ENCODE peak calls at places on chromosomes 13 and 19, in four cellular contexts. Z is endothelial cell of umbilical vein, Q is PC-3, G is heart left ventricle. O is an unnamed sample. For H3K4me1, the result is how much of the 10 kb centered on the place peaks cover.

GRCh38 chr13:108961542-108962125 is 332.2 kb downstream of the MYO16 start:
- DNase-seq in Z (peak), Q (peak), G (no peak), O (peak)

GRCh38 chr19:46193678-46194077 is 35.9 kb upstream of the IGFL1 start:
- DNase-seq in Z (no peak), Q (no peak), G (no peak), O (no peak)

GRCh38 chr13:95404141-95404882 is 103.1 kb upstream of the ABCC4 start:
- DNase-seq in Z (peak), Q (peak), G (peak), O (peak)

GRCh38 chr13:98285852-98286594 is 109.0 kb upstream of the RNF113B start:
- DNase-seq in Z (no peak), Q (no peak), G (no peak), O (no peak)

GRCh38 chr13:38636756-38637155 is 50.1 kb upstream of the FREM2 start:
- DNase-seq in Z (no peak), Q (no peak), G (no peak), O (no peak)

GRCh38 chr19:5897189-5897969 is 6.2 kb downstream of the NDUFA11 start:
- DNase-seq in Z (no peak), Q (no peak), G (no peak), O (no peak)

GRCh38 chr13:102569488-102569887 is 27.3 kb upstream of the TPP2 start:
- DNase-seq in Z (no peak), Q (no peak), G (no peak), O (no peak)

GRCh38 chr13:50592412-50593145 is 250.9 kb downstream of the DLEU7 start:
- DNase-seq in Z (peak), Q (peak), G (no peak), O (peak)

GRCh38 chr13:34412295-34412694 is 529.8 kb upstream of the NBEA start:
- DNase-seq in Z (no peak), Q (peak), G (no peak), O (no peak)

GRCh38 chr13:51313619-51314018 is 25.9 kb upstream of the SERPINE3 start:
- DNase-seq in Z (no peak), Q (no peak), G (no peak), O (no peak)

GRCh38 chr19:16166417-16166816 is 6.9 kb downstream of the CIB3 start:
- DNase-seq in Z (no peak), Q (no peak), G (no peak), O (no peak)

GRCh38 chr19:46271488-46272197 is 25.2 kb upstream of the HIF3A start:
- DNase-seq in Z (peak), Q (peak), G (no peak), O (peak)

GRCh38 chr19:47241919-47242644 is 11.1 kb upstream of the BBC3 start:
- DNase-seq in Z (no peak), Q (no peak), G (no peak), O (no peak)

GRCh38 chr19:1135454-1135853 is 31.7 kb downstream of the GPX4 start:
- DNase-seq in Z (no peak), Q (no peak), G (no peak), O (no peak)

GRCh38 chr13:90416519-90416918 is 931.0 kb upstream of the MIR17HG start:
- DNase-seq in Z (peak), Q (peak), G (no peak), O (peak)

GRCh38 chr13:46633416-46633815 is 80.4 kb downstream of the LRCH1 start:
- DNase-seq in Z (no peak), Q (peak), G (no peak), O (peak)

GRCh38 chr13:28329395-28330158 is 165.4 kb downstream of the FLT1 start:
- DNase-seq in Z (peak), Q (peak), G (no peak), O (no peak)

GRCh38 chr13:23506071-23506820 is 64.0 kb upstream of the TNFRSF19 start:
- DNase-seq in Z (no peak), Q (no peak), G (peak), O (no peak)

GRCh38 chr13:38783992-38784875 is 97.4 kb downstream of the FREM2 start:
- DNase-seq in Z (no peak), Q (no peak), G (no peak), O (no peak)

GRCh38 chr13:30290812-30291436 is 16.4 kb downstream of the KATNAL1 start:
- DNase-seq in Z (no peak), Q (no peak), G (no peak), O (no peak)

GRCh38 chr19:29568036-29568788 is 37.9 kb upstream of the POP4 start:
- DNase-seq in Z (no peak), Q (no peak), G (no peak), O (no peak)

GRCh38 chr13:34863360-34864135 is 78.5 kb upstream of the NBEA start:
- DNase-seq in Z (peak), Q (peak), G (no peak), O (peak)

GRCh38 chr19:50365434-50366306 is at the start of gene NAPSA:
- DNase-seq in Z (no peak), Q (no peak), G (no peak), O (no peak)

GRCh38 chr13:105914637-105915036 is 620.8 kb downstream of the EFNB2 start:
- DNase-seq in Z (no peak), Q (no peak), G (no peak), O (peak)

GRCh38 chr13:93249259-93249917 is 22.8 kb downstream of the GPC6 start:
- DNase-seq in Z (no peak), Q (peak), G (no peak), O (peak)

GRCh38 chr13:75186384-75186783 is 295.6 kb downstream of the TBC1D4 start:
- DNase-seq in Z (peak), Q (no peak), G (no peak), O (no peak)

GRCh38 chr19:46410205-46411087 is 2.9 kb downstream of the CCDC8 start:
- DNase-seq in Z (no peak), Q (no peak), G (no peak), O (no peak)

GRCh38 chr13:113786262-113786841 is 27.3 kb downstream of the TMEM255B start:
- DNase-seq in Z (peak), Q (peak), G (no peak), O (no peak)

GRCh38 chr13:30107126-30107525 is 200.2 kb downstream of the KATNAL1 start:
- DNase-seq in Z (no peak), Q (no peak), G (no peak), O (no peak)

GRCh38 chr13:97866346-97866745 is 87.1 kb upstream of the IPO5 start:
- DNase-seq in Z (no peak), Q (peak), G (no peak), O (peak)

GRCh38 chr19:3575260-3575741 is 2.6 kb downstream of the HMG20B start:
- DNase-seq in Z (peak), Q (no peak), G (no peak), O (no peak)

GRCh38 chr13:60094385-60095088 is 69.2 kb downstream of the DIAPH3 start:
- DNase-seq in Z (no peak), Q (no peak), G (no peak), O (no peak)
- H3K27ac ChIP-seq in Z (no peak), Q (no peak), G (no peak), O (no peak)

DNA sequence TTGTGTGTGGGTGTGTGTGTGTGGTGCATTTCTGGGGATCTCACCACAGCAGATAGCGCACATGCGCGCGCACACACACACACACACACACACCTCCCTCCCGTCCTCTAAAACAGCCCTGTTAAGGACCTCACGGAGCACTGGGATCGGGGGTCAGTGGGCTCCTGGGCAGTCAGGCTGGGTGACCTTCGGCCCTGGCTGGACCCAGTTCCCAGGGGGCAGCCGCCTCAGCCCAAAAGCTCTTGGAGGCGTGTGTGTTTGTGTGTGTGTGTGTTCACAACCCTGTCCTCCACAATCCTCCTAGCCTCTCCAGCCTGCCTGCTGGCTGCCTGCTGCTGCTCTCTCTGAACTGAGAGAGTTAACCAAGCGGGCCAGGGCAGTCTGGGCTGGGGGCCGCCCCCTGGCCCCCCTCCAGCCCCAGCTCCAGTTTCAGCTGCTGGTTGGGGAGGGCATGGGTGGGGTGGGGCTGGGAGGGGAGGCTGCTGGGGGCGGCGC is 272 bp upstream of the FXYD1 start:
- DNase-seq in Z (no peak), Q (no peak), G (peak), O (no peak)
- H3K4me1 ChIP-seq in Z (under half), Q (under half), G (half or more), O (under half)

GRCh38 chr19:39187552-39187943 is 9.2 kb upstream of the NCCRP1 start:
- DNase-seq in Z (no peak), Q (no peak), G (no peak), O (no peak)
- TF ChIP-seq CTCF in Z (no peak), Q (peak), G (no peak), O (no peak)

DNA sequence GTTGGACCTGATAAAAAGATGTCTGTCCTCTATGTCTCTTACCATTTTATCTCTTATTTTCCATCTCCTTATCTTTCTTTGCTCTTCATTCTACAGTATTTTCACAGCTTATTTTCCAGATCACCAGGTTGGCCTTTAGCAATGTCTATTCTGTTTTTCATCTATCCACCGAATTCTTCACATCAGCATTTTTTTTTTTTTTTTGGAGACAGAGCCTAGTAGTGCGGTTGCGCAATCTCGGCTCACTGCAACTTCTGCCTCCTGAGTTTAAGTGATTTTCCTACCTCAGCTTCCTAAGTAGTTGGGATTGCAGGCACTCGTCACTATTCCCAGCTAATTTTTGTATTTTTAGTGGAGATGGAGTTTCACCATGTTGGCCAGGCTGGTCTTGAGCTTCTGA is 49.0 kb downstream of the DNAJC15 start:
- DNase-seq in Z (no peak), Q (no peak), G (peak), O (no peak)
- H3K27ac ChIP-seq in Z (no peak), Q (no peak), G (no peak), O (no peak)

GRCh38 chr19:13165091-13165997 is 15.1 kb downstream of the IER2 start:
- DNase-seq in Z (peak), Q (peak), G (no peak), O (no peak)
- H3K4me1 ChIP-seq in Z (half or more), Q (half or more), G (half or more), O (under half)

O was measured in foreskin keratinocyte.